ENCODE peak calls at places on chromosomes 2 and 18, in six cellular contexts. I is uterus, L is adrenal gland, H is spleen, T is right lobe of liver, C is colonic mucosa. X is an unnamed sample.

GRCh38 chr2:147311058-147311429 is 533.8 kb upstream of the ACVR2A start:
- DNase-seq in I (no peak), H (no peak), L (no peak), T (no peak), C (peak; percentile 18), X (no peak)

GRCh38 chr2:202261531-202261930 is 4.0 kb upstream of the NOP58 start:
- DNase-seq in H (no peak), T (no peak), C (no peak), I (no peak), L (no peak), X (no peak)

GRCh38 chr2:174344716-174345472 is 10.1 kb downstream of the SP9 start:
- DNase-seq in L (no peak), I (no peak), H (no peak), C (no peak), T (no peak), X (no peak)

GRCh38 chr2:18750662-18751554 is 161.5 kb upstream of the NT5C1B start:
- DNase-seq in T (no peak), H (no peak), L (no peak), C (no peak), I (no peak), X (no peak)

GRCh38 chr18:5490753-5491240 is 53.0 kb downstream of the EPB41L3 start:
- DNase-seq in H (no peak), I (no peak), L (no peak), T (no peak), C (no peak), X (no peak)

GRCh38 chr2:228433706-228434105 is 252.2 kb upstream of the SPHKAP start:
- DNase-seq in H (no peak), L (no peak), C (no peak), T (no peak), I (no peak), X (no peak)

GRCh38 chr2:234753701-234754100 is 198.1 kb upstream of the SH3BP4 start:
- DNase-seq in C (no peak), I (no peak), H (no peak), L (no peak), T (no peak), X (no peak)

GRCh38 chr18:4807495-4808293 is 352.6 kb upstream of the DLGAP1 start:
- DNase-seq in I (no peak), C (no peak), T (no peak), H (no peak), L (no peak), X (no peak)

GRCh38 chr2:1988594-1988993 is 244.3 kb upstream of the PXDN start:
- DNase-seq in I (no peak), L (no peak), T (peak; percentile 14), C (no peak), H (no peak), X (no peak)

GRCh38 chr2:122236152-122236892 is 480.9 kb downstream of the TSN start:
- DNase-seq in I (no peak), H (no peak), L (peak; percentile 39), C (no peak), T (peak; percentile 63), X (peak; percentile 82)

GRCh38 chr2:71948781-71949536 is 198.7 kb downstream of the CYP26B1 start:
- DNase-seq in L (no peak), C (no peak), T (peak; percentile 92), H (no peak), I (no peak), X (no peak)

GRCh38 chr18:7941533-7941932 is 374.4 kb downstream of the PTPRM start:
- DNase-seq in H (no peak), C (peak; percentile 77), I (no peak), L (no peak), T (no peak), X (no peak)

GRCh38 chr2:181363164-181363563 is 94.0 kb upstream of the ITGA4 start:
- DNase-seq in T (no peak), L (no peak), C (no peak), I (no peak), H (no peak), X (no peak)

GRCh38 chr2:12202702-12203101 is 456.3 kb downstream of the LPIN1 start:
- DNase-seq in H (no peak), I (peak; percentile 68), L (no peak), C (no peak), T (no peak), X (no peak)

GRCh38 chr2:176385838-176386237 is 116.6 kb downstream of the MTX2 start:
- DNase-seq in C (no peak), I (no peak), H (no peak), T (no peak), L (no peak), X (no peak)

GRCh38 chr2:205188516-205189138 is 493.7 kb upstream of the NRP2 start:
- DNase-seq in C (peak; percentile 43), T (peak; percentile 64), I (peak; percentile 80), H (no peak), L (peak; percentile 64), X (no peak)

GRCh38 chr2:121095257-121096080 is 189.5 kb downstream of the TFCP2L1 start:
- DNase-seq in I (no peak), H (peak; percentile 78), L (peak; percentile 72), C (peak; percentile 77), T (peak; percentile 67), X (no peak)

GRCh38 chr2:74499940-74500577 is 656 bp upstream of the LBX2 start:
- DNase-seq in C (no peak), H (peak; percentile 49), I (no peak), T (no peak), L (no peak), X (no peak)

GRCh38 chr2:146214394-146214929 is 1630.4 kb upstream of the ACVR2A start:
- DNase-seq in L (no peak), C (peak; percentile 20), I (no peak), T (peak; percentile 45), H (no peak), X (no peak)

GRCh38 chr2:241410739-241411176 is 54.7 kb downstream of the FARP2 start:
- DNase-seq in H (no peak), L (peak; percentile 90), T (no peak), I (no peak), C (no peak), X (no peak)

GRCh38 chr2:64485961-64486360 is 32.0 kb downstream of the LGALSL start:
- DNase-seq in C (no peak), T (no peak), L (no peak), I (no peak), H (no peak), X (no peak)

GRCh38 chr18:57970356-57971095 is 73.5 kb upstream of the NEDD4L start:
- DNase-seq in H (no peak), C (peak; percentile 56), T (no peak), L (no peak), I (no peak), X (no peak)
- TF ChIP-seq CTCF in H (no peak), C (peak; percentile 22), T (peak; percentile 22), L (no peak), I (no peak), X (peak; percentile 39)

DNA sequence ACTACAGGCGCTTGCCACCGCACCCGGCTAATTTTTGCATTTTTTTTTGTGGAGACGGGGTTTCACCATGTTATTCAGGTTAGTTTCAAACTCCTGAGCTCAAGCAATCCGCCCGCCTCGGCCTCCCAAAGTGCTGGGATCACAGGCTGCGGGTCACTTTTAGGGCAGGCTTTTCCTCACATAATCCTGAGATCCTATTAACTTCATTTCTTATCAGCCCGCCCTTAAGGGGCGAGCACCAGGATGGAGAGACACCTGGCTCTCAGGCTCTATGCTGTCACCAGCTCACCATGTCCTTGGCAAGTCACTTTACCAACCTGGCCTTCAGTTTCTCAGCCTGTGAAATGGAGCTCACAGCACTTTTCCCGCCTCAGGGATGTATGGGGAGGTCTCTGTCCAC is 23.0 kb downstream of the ZFP36L2 start:
- DNase-seq in L (no peak), T (no peak), C (no peak), I (no peak), H (no peak), X (no peak)
- H3K4me1 ChIP-seq in L (no peaks in the 10 kb centered on the region), T (no peaks in the 10 kb centered on the region), C (no peaks in the 10 kb centered on the region), I (no peaks in the 10 kb centered on the region), H (no peaks in the 10 kb centered on the region), X (peaks cover 15% of the 10 kb centered on the region)

GRCh38 chr2:134988994-134989605 is 58.1 kb downstream of the MAP3K19 start:
- DNase-seq in C (no peak), L (no peak), H (no peak), T (no peak), I (no peak), X (no peak)
- TF ChIP-seq CTCF in C (peak; percentile 37), L (peak; percentile 37), H (peak; percentile 31), T (peak; percentile 51), I (peak; percentile 28), X (peak; percentile 63)

DNA sequence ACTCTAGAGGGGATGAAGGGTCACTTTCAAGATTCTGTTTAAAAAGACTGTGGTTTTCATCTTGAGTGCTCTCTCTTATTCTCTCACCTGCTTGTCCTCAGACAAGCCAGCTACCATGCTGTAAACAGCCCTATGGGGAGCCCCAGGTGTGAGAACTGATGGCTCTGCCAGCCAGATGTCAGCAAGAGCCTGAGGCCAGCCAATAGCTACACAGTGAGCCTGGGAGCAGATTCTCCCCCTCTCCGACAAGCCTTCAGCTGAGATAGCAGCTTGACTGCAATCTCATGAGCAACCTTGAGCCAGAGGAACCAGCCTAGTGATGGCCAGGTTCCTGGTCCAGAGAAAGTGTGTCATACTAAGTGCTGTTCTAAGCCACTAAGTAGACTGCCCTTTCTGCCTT is 272.1 kb downstream of the NAPG start:
- DNase-seq in C (no peak), I (no peak), T (no peak), H (no peak), L (no peak), X (no peak)
- H3K4me1 ChIP-seq in C (no peaks in the 10 kb centered on the region), I (no peaks in the 10 kb centered on the region), T (peaks cover 10% of the 10 kb centered on the region), H (no peaks in the 10 kb centered on the region), L (no peaks in the 10 kb centered on the region), X (peaks cover 8% of the 10 kb centered on the region)

GRCh38 chr18:77131100-77131651 is 1.4 kb downstream of the MBP start:
- DNase-seq in I (no peak), L (peak; percentile 55), C (peak; percentile 53), T (peak; percentile 60), H (peak; percentile 91), X (no peak)
- TF ChIP-seq CTCF in I (no peak), L (no peak), C (no peak), T (no peak), H (no peak), X (no peak)

DNA sequence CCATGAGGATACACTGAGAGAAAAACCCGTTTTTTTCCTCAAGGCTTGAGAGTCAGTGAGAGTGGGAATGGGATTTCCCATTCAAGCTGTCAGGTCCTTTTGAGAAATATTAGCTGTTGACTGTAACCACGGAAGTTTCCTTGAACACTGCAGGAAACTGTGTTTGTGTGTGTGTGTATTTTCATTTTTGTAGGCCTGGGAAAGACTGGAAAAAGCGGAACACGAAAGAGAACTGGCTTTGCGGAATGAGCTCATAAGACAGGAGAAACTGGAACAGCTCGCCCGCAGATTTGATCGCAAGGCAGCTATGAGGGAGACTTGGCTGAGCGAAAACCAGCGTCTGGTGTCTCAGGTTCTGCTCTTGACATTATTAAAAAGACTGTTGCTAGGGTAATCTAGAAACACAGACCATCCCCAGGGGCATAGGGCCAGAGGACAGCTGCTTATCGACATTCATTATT is 98.8 kb upstream of the EML6 start:
- DNase-seq in C (no peak), H (no peak), T (no peak), L (no peak), I (no peak), X (no peak)
- H3K4me1 ChIP-seq in C (no peaks in the 10 kb centered on the region), H (no peaks in the 10 kb centered on the region), T (peaks cover 28% of the 10 kb centered on the region), L (peaks cover 5% of the 10 kb centered on the region), I (no peaks in the 10 kb centered on the region), X (no peaks in the 10 kb centered on the region)